ENCODE peak calls at places on chromosome 22, in ten cellular contexts. One of them, this sample, is unnamed.

GRCh38 chr22:46985507-46985882 is 223.0 kb downstream of the TBC1D22A start:
- DNase-seq in stimulated activated CD4-positive, alpha-beta T cell treated with anti-CD3 and anti-CD28 coated beads, Interleukin-4, amount 100 ng/mL, for 4 hours: no peak
- DNase-seq in NCI-H82: no peak
- DNase-seq in DMS 273 treated with DMSO at 0.1 percent for 48 hours: no peak
- DNase-seq in CD4-positive, alpha-beta T cell: no peak
- DNase-seq in B cell: no peak
- DNase-seq in cardiac fibroblast: no peak
- DNase-seq in central memory CD4-positive, alpha-beta T cell: no peak
- DNase-seq in NCI-H1930: no peak
- DNase-seq in hypothalamus: no peak
- DNase-seq in this sample: no peak

GRCh38 chr22:40044870-40045834 is 50.4 kb downstream of the FAM83F start:
- DNase-seq in NCI-H82: peak
- DNase-seq in hypothalamus: no peak
- DNase-seq in DMS 273 treated with DMSO at 0.1 percent for 48 hours: no peak
- DNase-seq in CD4-positive, alpha-beta T cell: peak
- DNase-seq in NCI-H1930: peak
- DNase-seq in central memory CD4-positive, alpha-beta T cell: peak
- DNase-seq in B cell: peak
- DNase-seq in stimulated activated CD4-positive, alpha-beta T cell treated with anti-CD3 and anti-CD28 coated beads, Interleukin-4, amount 100 ng/mL, for 4 hours: peak
- DNase-seq in cardiac fibroblast: no peak
- DNase-seq in this sample: peak

GRCh38 chr22:29156507-29156906 is 49.2 kb upstream of the EMID1 start:
- DNase-seq in cardiac fibroblast: peak
- DNase-seq in NCI-H1930: no peak
- DNase-seq in DMS 273 treated with DMSO at 0.1 percent for 48 hours: no peak
- DNase-seq in CD4-positive, alpha-beta T cell: no peak
- DNase-seq in hypothalamus: no peak
- DNase-seq in NCI-H82: no peak
- DNase-seq in stimulated activated CD4-positive, alpha-beta T cell treated with anti-CD3 and anti-CD28 coated beads, Interleukin-4, amount 100 ng/mL, for 4 hours: no peak
- DNase-seq in central memory CD4-positive, alpha-beta T cell: no peak
- DNase-seq in B cell: no peak
- DNase-seq in this sample: no peak

GRCh38 chr22:26398741-26399153 is 30.3 kb upstream of the ASPHD2 start:
- DNase-seq in stimulated activated CD4-positive, alpha-beta T cell treated with anti-CD3 and anti-CD28 coated beads, Interleukin-4, amount 100 ng/mL, for 4 hours: peak
- DNase-seq in central memory CD4-positive, alpha-beta T cell: peak
- DNase-seq in DMS 273 treated with DMSO at 0.1 percent for 48 hours: no peak
- DNase-seq in NCI-H1930: no peak
- DNase-seq in cardiac fibroblast: peak
- DNase-seq in B cell: peak
- DNase-seq in NCI-H82: peak
- DNase-seq in CD4-positive, alpha-beta T cell: peak
- DNase-seq in hypothalamus: peak
- DNase-seq in this sample: peak

GRCh38 chr22:30246962-30247376 is 410 bp upstream of the LIF start:
- DNase-seq in DMS 273 treated with DMSO at 0.1 percent for 48 hours: no peak
- DNase-seq in cardiac fibroblast: no peak
- DNase-seq in hypothalamus: no peak
- DNase-seq in NCI-H1930: no peak
- DNase-seq in stimulated activated CD4-positive, alpha-beta T cell treated with anti-CD3 and anti-CD28 coated beads, Interleukin-4, amount 100 ng/mL, for 4 hours: no peak
- DNase-seq in CD4-positive, alpha-beta T cell: no peak
- DNase-seq in central memory CD4-positive, alpha-beta T cell: no peak
- DNase-seq in NCI-H82: no peak
- DNase-seq in B cell: no peak
- DNase-seq in this sample: no peak

GRCh38 chr22:20781272-20781990 is 7.5 kb downstream of the SERPIND1 start:
- DNase-seq in central memory CD4-positive, alpha-beta T cell: no peak
- DNase-seq in stimulated activated CD4-positive, alpha-beta T cell treated with anti-CD3 and anti-CD28 coated beads, Interleukin-4, amount 100 ng/mL, for 4 hours: no peak
- DNase-seq in DMS 273 treated with DMSO at 0.1 percent for 48 hours: no peak
- DNase-seq in B cell: no peak
- DNase-seq in hypothalamus: no peak
- DNase-seq in NCI-H1930: no peak
- DNase-seq in CD4-positive, alpha-beta T cell: no peak
- DNase-seq in cardiac fibroblast: no peak
- DNase-seq in NCI-H82: no peak
- DNase-seq in this sample: no peak

GRCh38 chr22:45271667-45272188 is 13.0 kb upstream of the UPK3A start:
- DNase-seq in CD4-positive, alpha-beta T cell: no peak
- DNase-seq in stimulated activated CD4-positive, alpha-beta T cell treated with anti-CD3 and anti-CD28 coated beads, Interleukin-4, amount 100 ng/mL, for 4 hours: no peak
- DNase-seq in cardiac fibroblast: peak
- DNase-seq in B cell: no peak
- DNase-seq in hypothalamus: no peak
- DNase-seq in DMS 273 treated with DMSO at 0.1 percent for 48 hours: no peak
- DNase-seq in NCI-H1930: no peak
- DNase-seq in NCI-H82: peak
- DNase-seq in central memory CD4-positive, alpha-beta T cell: no peak
- DNase-seq in this sample: peak

GRCh38 chr22:43946391-43946680 is 8.9 kb upstream of the SAMM50 start:
- DNase-seq in NCI-H1930: no peak
- DNase-seq in hypothalamus: no peak
- DNase-seq in cardiac fibroblast: no peak
- DNase-seq in DMS 273 treated with DMSO at 0.1 percent for 48 hours: no peak
- DNase-seq in NCI-H82: no peak
- DNase-seq in central memory CD4-positive, alpha-beta T cell: no peak
- DNase-seq in stimulated activated CD4-positive, alpha-beta T cell treated with anti-CD3 and anti-CD28 coated beads, Interleukin-4, amount 100 ng/mL, for 4 hours: no peak
- DNase-seq in B cell: no peak
- DNase-seq in CD4-positive, alpha-beta T cell: no peak
- DNase-seq in this sample: no peak

GRCh38 chr22:41833369-41834004 is 582 bp downstream of the SREBF2 start:
- DNase-seq in B cell: no peak
- DNase-seq in stimulated activated CD4-positive, alpha-beta T cell treated with anti-CD3 and anti-CD28 coated beads, Interleukin-4, amount 100 ng/mL, for 4 hours: peak
- DNase-seq in CD4-positive, alpha-beta T cell: peak
- DNase-seq in NCI-H82: peak
- DNase-seq in central memory CD4-positive, alpha-beta T cell: peak
- DNase-seq in hypothalamus: no peak
- DNase-seq in DMS 273 treated with DMSO at 0.1 percent for 48 hours: no peak
- DNase-seq in cardiac fibroblast: no peak
- DNase-seq in NCI-H1930: no peak
- DNase-seq in this sample: peak

GRCh38 chr22:27671413-27671721 is 130.2 kb downstream of the MN1 start:
- DNase-seq in cardiac fibroblast: no peak
- DNase-seq in B cell: no peak
- DNase-seq in CD4-positive, alpha-beta T cell: no peak
- DNase-seq in NCI-H1930: no peak
- DNase-seq in DMS 273 treated with DMSO at 0.1 percent for 48 hours: no peak
- DNase-seq in NCI-H82: no peak
- DNase-seq in stimulated activated CD4-positive, alpha-beta T cell treated with anti-CD3 and anti-CD28 coated beads, Interleukin-4, amount 100 ng/mL, for 4 hours: no peak
- DNase-seq in hypothalamus: no peak
- DNase-seq in central memory CD4-positive, alpha-beta T cell: no peak
- DNase-seq in this sample: no peak

GRCh38 chr22:29703595-29704195 is 16.1 kb upstream of the CABP7 start:
- DNase-seq in CD4-positive, alpha-beta T cell: no peak
- DNase-seq in NCI-H82: no peak
- DNase-seq in cardiac fibroblast: no peak
- DNase-seq in DMS 273 treated with DMSO at 0.1 percent for 48 hours: no peak
- DNase-seq in B cell: no peak
- DNase-seq in stimulated activated CD4-positive, alpha-beta T cell treated with anti-CD3 and anti-CD28 coated beads, Interleukin-4, amount 100 ng/mL, for 4 hours: no peak
- DNase-seq in NCI-H1930: no peak
- DNase-seq in central memory CD4-positive, alpha-beta T cell: no peak
- DNase-seq in hypothalamus: no peak
- DNase-seq in this sample: no peak

GRCh38 chr22:36405671-36406070 is 17.9 kb upstream of the MYH9 start:
- DNase-seq in central memory CD4-positive, alpha-beta T cell: peak
- DNase-seq in stimulated activated CD4-positive, alpha-beta T cell treated with anti-CD3 and anti-CD28 coated beads, Interleukin-4, amount 100 ng/mL, for 4 hours: peak
- DNase-seq in B cell: peak
- DNase-seq in cardiac fibroblast: peak
- DNase-seq in CD4-positive, alpha-beta T cell: peak
- DNase-seq in hypothalamus: no peak
- DNase-seq in NCI-H1930: no peak
- DNase-seq in NCI-H82: no peak
- DNase-seq in DMS 273 treated with DMSO at 0.1 percent for 48 hours: no peak
- DNase-seq in this sample: peak

GRCh38 chr22:43497956-43498855 is 86.4 kb downstream of the MPPED1 start:
- DNase-seq in CD4-positive, alpha-beta T cell: no peak
- DNase-seq in B cell: no peak
- DNase-seq in hypothalamus: no peak
- DNase-seq in NCI-H1930: no peak
- DNase-seq in central memory CD4-positive, alpha-beta T cell: no peak
- DNase-seq in cardiac fibroblast: no peak
- DNase-seq in DMS 273 treated with DMSO at 0.1 percent for 48 hours: no peak
- DNase-seq in NCI-H82: no peak
- DNase-seq in stimulated activated CD4-positive, alpha-beta T cell treated with anti-CD3 and anti-CD28 coated beads, Interleukin-4, amount 100 ng/mL, for 4 hours: no peak
- DNase-seq in this sample: no peak

GRCh38 chr22:47152236-47152635 is 389.8 kb downstream of the TBC1D22A start:
- DNase-seq in stimulated activated CD4-positive, alpha-beta T cell treated with anti-CD3 and anti-CD28 coated beads, Interleukin-4, amount 100 ng/mL, for 4 hours: no peak
- DNase-seq in cardiac fibroblast: no peak
- DNase-seq in CD4-positive, alpha-beta T cell: no peak
- DNase-seq in NCI-H1930: no peak
- DNase-seq in hypothalamus: no peak
- DNase-seq in B cell: no peak
- DNase-seq in DMS 273 treated with DMSO at 0.1 percent for 48 hours: no peak
- DNase-seq in central memory CD4-positive, alpha-beta T cell: no peak
- DNase-seq in NCI-H82: no peak
- DNase-seq in this sample: no peak

GRCh38 chr22:36443198-36443770 is 38.2 kb downstream of the TXN2 start:
- DNase-seq in NCI-H82: no peak
- DNase-seq in NCI-H1930: no peak
- DNase-seq in stimulated activated CD4-positive, alpha-beta T cell treated with anti-CD3 and anti-CD28 coated beads, Interleukin-4, amount 100 ng/mL, for 4 hours: no peak
- DNase-seq in cardiac fibroblast: no peak
- DNase-seq in central memory CD4-positive, alpha-beta T cell: no peak
- DNase-seq in B cell: no peak
- DNase-seq in CD4-positive, alpha-beta T cell: no peak
- DNase-seq in hypothalamus: no peak
- DNase-seq in DMS 273 treated with DMSO at 0.1 percent for 48 hours: no peak
- DNase-seq in this sample: peak

GRCh38 chr22:32410459-32410858 is 1.6 kb downstream of the RTCB start:
- DNase-seq in central memory CD4-positive, alpha-beta T cell: no peak
- DNase-seq in NCI-H82: no peak
- DNase-seq in NCI-H1930: no peak
- DNase-seq in cardiac fibroblast: no peak
- DNase-seq in stimulated activated CD4-positive, alpha-beta T cell treated with anti-CD3 and anti-CD28 coated beads, Interleukin-4, amount 100 ng/mL, for 4 hours: no peak
- DNase-seq in B cell: no peak
- DNase-seq in DMS 273 treated with DMSO at 0.1 percent for 48 hours: no peak
- DNase-seq in hypothalamus: no peak
- DNase-seq in CD4-positive, alpha-beta T cell: no peak
- DNase-seq in this sample: no peak

GRCh38 chr22:33332538-33332937 is 274.4 kb upstream of the SYN3 start:
- DNase-seq in stimulated activated CD4-positive, alpha-beta T cell treated with anti-CD3 and anti-CD28 coated beads, Interleukin-4, amount 100 ng/mL, for 4 hours: no peak
- DNase-seq in NCI-H82: no peak
- DNase-seq in hypothalamus: no peak
- DNase-seq in DMS 273 treated with DMSO at 0.1 percent for 48 hours: peak
- DNase-seq in B cell: no peak
- DNase-seq in central memory CD4-positive, alpha-beta T cell: no peak
- DNase-seq in cardiac fibroblast: no peak
- DNase-seq in CD4-positive, alpha-beta T cell: no peak
- DNase-seq in NCI-H1930: no peak
- DNase-seq in this sample: no peak

GRCh38 chr22:22759371-22759770 is 115.0 kb downstream of the GGTLC2 start:
- DNase-seq in DMS 273 treated with DMSO at 0.1 percent for 48 hours: no peak
- DNase-seq in NCI-H1930: no peak
- DNase-seq in NCI-H82: no peak
- DNase-seq in central memory CD4-positive, alpha-beta T cell: peak
- DNase-seq in CD4-positive, alpha-beta T cell: no peak
- DNase-seq in hypothalamus: no peak
- DNase-seq in cardiac fibroblast: no peak
- DNase-seq in stimulated activated CD4-positive, alpha-beta T cell treated with anti-CD3 and anti-CD28 coated beads, Interleukin-4, amount 100 ng/mL, for 4 hours: no peak
- DNase-seq in B cell: no peak
- DNase-seq in this sample: no peak

GRCh38 chr22:46064966-46065666 is 85.2 kb upstream of the PPARA start:
- DNase-seq in hypothalamus: no peak
- DNase-seq in NCI-H82: no peak
- DNase-seq in CD4-positive, alpha-beta T cell: no peak
- DNase-seq in DMS 273 treated with DMSO at 0.1 percent for 48 hours: no peak
- DNase-seq in B cell: no peak
- DNase-seq in central memory CD4-positive, alpha-beta T cell: no peak
- DNase-seq in NCI-H1930: no peak
- DNase-seq in cardiac fibroblast: no peak
- DNase-seq in stimulated activated CD4-positive, alpha-beta T cell treated with anti-CD3 and anti-CD28 coated beads, Interleukin-4, amount 100 ng/mL, for 4 hours: no peak
- DNase-seq in this sample: peak

GRCh38 chr22:46121523-46122287 is 28.6 kb upstream of the PPARA start:
- DNase-seq in cardiac fibroblast: no peak
- DNase-seq in NCI-H82: no peak
- DNase-seq in stimulated activated CD4-positive, alpha-beta T cell treated with anti-CD3 and anti-CD28 coated beads, Interleukin-4, amount 100 ng/mL, for 4 hours: no peak
- DNase-seq in hypothalamus: no peak
- DNase-seq in B cell: no peak
- DNase-seq in NCI-H1930: no peak
- DNase-seq in central memory CD4-positive, alpha-beta T cell: no peak
- DNase-seq in DMS 273 treated with DMSO at 0.1 percent for 48 hours: no peak
- DNase-seq in CD4-positive, alpha-beta T cell: no peak
- DNase-seq in this sample: no peak

GRCh38 chr22:23075050-23075449 is 4.7 kb downstream of the GNAZ start:
- DNase-seq in hypothalamus: no peak
- DNase-seq in stimulated activated CD4-positive, alpha-beta T cell treated with anti-CD3 and anti-CD28 coated beads, Interleukin-4, amount 100 ng/mL, for 4 hours: no peak
- DNase-seq in NCI-H1930: no peak
- DNase-seq in DMS 273 treated with DMSO at 0.1 percent for 48 hours: no peak
- DNase-seq in B cell: no peak
- DNase-seq in central memory CD4-positive, alpha-beta T cell: no peak
- DNase-seq in NCI-H82: no peak
- DNase-seq in CD4-positive, alpha-beta T cell: no peak
- DNase-seq in cardiac fibroblast: no peak
- DNase-seq in this sample: no peak

GRCh38 chr22:36781656-36782627 is 6.0 kb upstream of the IFT27 start:
- DNase-seq in central memory CD4-positive, alpha-beta T cell: peak
- DNase-seq in CD4-positive, alpha-beta T cell: peak
- DNase-seq in B cell: peak
- DNase-seq in cardiac fibroblast: peak
- DNase-seq in DMS 273 treated with DMSO at 0.1 percent for 48 hours: no peak
- DNase-seq in NCI-H1930: peak
- DNase-seq in NCI-H82: peak
- DNase-seq in hypothalamus: peak
- DNase-seq in stimulated activated CD4-positive, alpha-beta T cell treated with anti-CD3 and anti-CD28 coated beads, Interleukin-4, amount 100 ng/mL, for 4 hours: peak
- DNase-seq in this sample: peak

GRCh38 chr22:35637254-35637653 is 11.0 kb upstream of the APOL6 start:
- DNase-seq in cardiac fibroblast: no peak
- DNase-seq in NCI-H82: peak
- DNase-seq in DMS 273 treated with DMSO at 0.1 percent for 48 hours: no peak
- DNase-seq in hypothalamus: no peak
- DNase-seq in B cell: no peak
- DNase-seq in CD4-positive, alpha-beta T cell: no peak
- DNase-seq in central memory CD4-positive, alpha-beta T cell: no peak
- DNase-seq in stimulated activated CD4-positive, alpha-beta T cell treated with anti-CD3 and anti-CD28 coated beads, Interleukin-4, amount 100 ng/mL, for 4 hours: no peak
- DNase-seq in NCI-H1930: no peak
- DNase-seq in this sample: no peak

GRCh38 chr22:21022955-21023614 is 8.1 kb downstream of the P2RX6 start:
- DNase-seq in NCI-H1930: no peak
- DNase-seq in hypothalamus: no peak
- DNase-seq in NCI-H82: no peak
- DNase-seq in central memory CD4-positive, alpha-beta T cell: no peak
- DNase-seq in CD4-positive, alpha-beta T cell: no peak
- DNase-seq in stimulated activated CD4-positive, alpha-beta T cell treated with anti-CD3 and anti-CD28 coated beads, Interleukin-4, amount 100 ng/mL, for 4 hours: no peak
- DNase-seq in DMS 273 treated with DMSO at 0.1 percent for 48 hours: no peak
- DNase-seq in B cell: peak
- DNase-seq in cardiac fibroblast: no peak
- DNase-seq in this sample: no peak

GRCh38 chr22:29145321-29146072 is 60.2 kb upstream of the EMID1 start:
- DNase-seq in stimulated activated CD4-positive, alpha-beta T cell treated with anti-CD3 and anti-CD28 coated beads, Interleukin-4, amount 100 ng/mL, for 4 hours: no peak
- DNase-seq in cardiac fibroblast: no peak
- DNase-seq in B cell: no peak
- DNase-seq in central memory CD4-positive, alpha-beta T cell: no peak
- DNase-seq in CD4-positive, alpha-beta T cell: no peak
- DNase-seq in DMS 273 treated with DMSO at 0.1 percent for 48 hours: no peak
- DNase-seq in NCI-H1930: no peak
- DNase-seq in hypothalamus: no peak
- DNase-seq in NCI-H82: no peak
- DNase-seq in this sample: no peak

GRCh38 chr22:19120829-19121630 is 1.2 kb downstream of the DGCR2 start:
- DNase-seq in central memory CD4-positive, alpha-beta T cell: no peak
- DNase-seq in cardiac fibroblast: peak
- DNase-seq in CD4-positive, alpha-beta T cell: no peak
- DNase-seq in B cell: no peak
- DNase-seq in NCI-H82: no peak
- DNase-seq in NCI-H1930: no peak
- DNase-seq in stimulated activated CD4-positive, alpha-beta T cell treated with anti-CD3 and anti-CD28 coated beads, Interleukin-4, amount 100 ng/mL, for 4 hours: peak
- DNase-seq in DMS 273 treated with DMSO at 0.1 percent for 48 hours: no peak
- DNase-seq in hypothalamus: no peak
- DNase-seq in this sample: peak

GRCh38 chr22:28259774-28260173 is 340.7 kb upstream of the PITPNB start:
- DNase-seq in DMS 273 treated with DMSO at 0.1 percent for 48 hours: no peak
- DNase-seq in hypothalamus: no peak
- DNase-seq in CD4-positive, alpha-beta T cell: no peak
- DNase-seq in central memory CD4-positive, alpha-beta T cell: no peak
- DNase-seq in stimulated activated CD4-positive, alpha-beta T cell treated with anti-CD3 and anti-CD28 coated beads, Interleukin-4, amount 100 ng/mL, for 4 hours: no peak
- DNase-seq in B cell: no peak
- DNase-seq in NCI-H82: no peak
- DNase-seq in cardiac fibroblast: no peak
- DNase-seq in NCI-H1930: no peak
- DNase-seq in this sample: no peak